ENCODE peak calls at places on chromosomes 1 and 21, in seven cellular contexts. One of them, this sample, is unnamed.

GRCh38 chr1:71210746-71211145 is 129.9 kb upstream of the ZRANB2 start:
- DNase-seq in activated naive CD8-positive, alpha-beta T cell treated with anti-CD3 and anti-CD28 coated beads, Interleukin-2, amount 10 ng/mL, durations not matched to agents 7 days and 5 days: no peak
- DNase-seq in mesothelial cell of epicardium: no peak
- DNase-seq in T-helper 1 cell: no peak
- DNase-seq in mesenteric fat pad: no peak
- DNase-seq in LoVo: no peak
- DNase-seq in heart left ventricle: no peak
- DNase-seq in this sample: no peak

GRCh38 chr1:240869071-240869470 is 257.1 kb upstream of the GREM2 start:
- DNase-seq in activated naive CD8-positive, alpha-beta T cell treated with anti-CD3 and anti-CD28 coated beads, Interleukin-2, amount 10 ng/mL, durations not matched to agents 7 days and 5 days: no peak
- DNase-seq in mesothelial cell of epicardium: no peak
- DNase-seq in T-helper 1 cell: no peak
- DNase-seq in mesenteric fat pad: no peak
- DNase-seq in LoVo: no peak
- DNase-seq in heart left ventricle: no peak
- DNase-seq in this sample: no peak

GRCh38 chr21:30434033-30434631 is 4.1 kb downstream of the KRTAP13-4 start:
- DNase-seq in activated naive CD8-positive, alpha-beta T cell treated with anti-CD3 and anti-CD28 coated beads, Interleukin-2, amount 10 ng/mL, durations not matched to agents 7 days and 5 days: no peak
- DNase-seq in mesothelial cell of epicardium: no peak
- DNase-seq in T-helper 1 cell: no peak
- DNase-seq in mesenteric fat pad: no peak
- DNase-seq in LoVo: peak
- DNase-seq in heart left ventricle: no peak
- DNase-seq in this sample: peak

GRCh38 chr1:8284167-8284566 is 33.7 kb upstream of the SLC45A1 start:
- DNase-seq in activated naive CD8-positive, alpha-beta T cell treated with anti-CD3 and anti-CD28 coated beads, Interleukin-2, amount 10 ng/mL, durations not matched to agents 7 days and 5 days: no peak
- DNase-seq in mesothelial cell of epicardium: no peak
- DNase-seq in T-helper 1 cell: no peak
- DNase-seq in mesenteric fat pad: no peak
- DNase-seq in LoVo: no peak
- DNase-seq in heart left ventricle: no peak
- DNase-seq in this sample: no peak

GRCh38 chr1:240092301-240093119 is 827 bp downstream of the FMN2 start:
- DNase-seq in activated naive CD8-positive, alpha-beta T cell treated with anti-CD3 and anti-CD28 coated beads, Interleukin-2, amount 10 ng/mL, durations not matched to agents 7 days and 5 days: peak
- DNase-seq in mesothelial cell of epicardium: peak
- DNase-seq in T-helper 1 cell: no peak
- DNase-seq in mesenteric fat pad: no peak
- DNase-seq in LoVo: no peak
- DNase-seq in heart left ventricle: peak
- DNase-seq in this sample: no peak

GRCh38 chr1:192530254-192530653 is 45.3 kb upstream of the RGS1 start:
- DNase-seq in activated naive CD8-positive, alpha-beta T cell treated with anti-CD3 and anti-CD28 coated beads, Interleukin-2, amount 10 ng/mL, durations not matched to agents 7 days and 5 days: no peak
- DNase-seq in mesothelial cell of epicardium: no peak
- DNase-seq in T-helper 1 cell: no peak
- DNase-seq in mesenteric fat pad: no peak
- DNase-seq in LoVo: no peak
- DNase-seq in heart left ventricle: no peak
- DNase-seq in this sample: no peak

GRCh38 chr1:194873328-194873923 is 1687.0 kb upstream of the B3GALT2 start:
- DNase-seq in activated naive CD8-positive, alpha-beta T cell treated with anti-CD3 and anti-CD28 coated beads, Interleukin-2, amount 10 ng/mL, durations not matched to agents 7 days and 5 days: no peak
- DNase-seq in mesothelial cell of epicardium: no peak
- DNase-seq in T-helper 1 cell: no peak
- DNase-seq in mesenteric fat pad: no peak
- DNase-seq in LoVo: no peak
- DNase-seq in heart left ventricle: no peak
- DNase-seq in this sample: no peak

GRCh38 chr1:178192686-178193085 is 98.8 kb downstream of the RASAL2 start:
- DNase-seq in activated naive CD8-positive, alpha-beta T cell treated with anti-CD3 and anti-CD28 coated beads, Interleukin-2, amount 10 ng/mL, durations not matched to agents 7 days and 5 days: no peak
- DNase-seq in mesothelial cell of epicardium: no peak
- DNase-seq in T-helper 1 cell: no peak
- DNase-seq in mesenteric fat pad: no peak
- DNase-seq in LoVo: peak
- DNase-seq in heart left ventricle: no peak
- DNase-seq in this sample: peak

GRCh38 chr1:230772457-230773395 is 25.5 kb downstream of the CAPN9 start:
- DNase-seq in activated naive CD8-positive, alpha-beta T cell treated with anti-CD3 and anti-CD28 coated beads, Interleukin-2, amount 10 ng/mL, durations not matched to agents 7 days and 5 days: no peak
- DNase-seq in mesothelial cell of epicardium: no peak
- DNase-seq in T-helper 1 cell: no peak
- DNase-seq in mesenteric fat pad: no peak
- DNase-seq in LoVo: no peak
- DNase-seq in heart left ventricle: peak
- DNase-seq in this sample: peak

This sample was measured in pancreas.